ENCODE peak calls at places on chromosomes 2 and 18, in nine cellular contexts. One of them, this sample, is unnamed.

GRCh38 chr2:149561309-149561926 is 26.2 kb downstream of the MMADHC start:
- DNase-seq in CMK: no peak
- DNase-seq in dorsolateral prefrontal cortex: no peak
- DNase-seq in sigmoid colon: no peak
- DNase-seq in NCI-H1694 treated with DMSO at 0.1 percent for 48 hours: peak; percentile 34
- DNase-seq in lung: no peak
- DNase-seq in astrocyte of the spinal cord: peak; percentile 48
- DNase-seq in activated T-helper 1 cell treated with Interleukin-2 at 50 U/mL for 16 hours: no peak
- DNase-seq in activated CD8-positive, alpha-beta memory T cell treated with anti-CD3 and anti-CD28 coated beads for 1 hour: no peak
- DNase-seq in this sample: no peak

GRCh38 chr2:18651842-18652774 is 62.7 kb upstream of the NT5C1B start:
- DNase-seq in CMK: no peak
- DNase-seq in dorsolateral prefrontal cortex: no peak
- DNase-seq in sigmoid colon: no peak
- DNase-seq in NCI-H1694 treated with DMSO at 0.1 percent for 48 hours: no peak
- DNase-seq in lung: no peak
- DNase-seq in astrocyte of the spinal cord: peak; percentile 71
- DNase-seq in activated T-helper 1 cell treated with Interleukin-2 at 50 U/mL for 16 hours: no peak
- DNase-seq in activated CD8-positive, alpha-beta memory T cell treated with anti-CD3 and anti-CD28 coated beads for 1 hour: no peak
- DNase-seq in this sample: no peak

GRCh38 chr2:37588316-37588777 is 83.1 kb downstream of the CDC42EP3 start:
- DNase-seq in CMK: no peak
- DNase-seq in dorsolateral prefrontal cortex: no peak
- DNase-seq in sigmoid colon: no peak
- DNase-seq in NCI-H1694 treated with DMSO at 0.1 percent for 48 hours: no peak
- DNase-seq in lung: no peak
- DNase-seq in astrocyte of the spinal cord: no peak
- DNase-seq in activated T-helper 1 cell treated with Interleukin-2 at 50 U/mL for 16 hours: no peak
- DNase-seq in activated CD8-positive, alpha-beta memory T cell treated with anti-CD3 and anti-CD28 coated beads for 1 hour: no peak
- DNase-seq in this sample: peak; percentile 77

GRCh38 chr2:195820373-195820772 is 163.3 kb downstream of the SLC39A10 start:
- DNase-seq in CMK: no peak
- DNase-seq in dorsolateral prefrontal cortex: no peak
- DNase-seq in sigmoid colon: no peak
- DNase-seq in NCI-H1694 treated with DMSO at 0.1 percent for 48 hours: no peak
- DNase-seq in lung: no peak
- DNase-seq in astrocyte of the spinal cord: peak; percentile 60
- DNase-seq in activated T-helper 1 cell treated with Interleukin-2 at 50 U/mL for 16 hours: no peak
- DNase-seq in activated CD8-positive, alpha-beta memory T cell treated with anti-CD3 and anti-CD28 coated beads for 1 hour: no peak
- DNase-seq in this sample: no peak

GRCh38 chr2:38443021-38443541 is 66.0 kb upstream of the ATL2 start:
- DNase-seq in CMK: no peak
- DNase-seq in dorsolateral prefrontal cortex: peak; percentile 43
- DNase-seq in sigmoid colon: peak; percentile 82
- DNase-seq in NCI-H1694 treated with DMSO at 0.1 percent for 48 hours: no peak
- DNase-seq in lung: no peak
- DNase-seq in astrocyte of the spinal cord: peak; percentile 91
- DNase-seq in activated T-helper 1 cell treated with Interleukin-2 at 50 U/mL for 16 hours: no peak
- DNase-seq in activated CD8-positive, alpha-beta memory T cell treated with anti-CD3 and anti-CD28 coated beads for 1 hour: no peak
- DNase-seq in this sample: peak; percentile 83

GRCh38 chr2:239792649-239793010 is 232.5 kb downstream of the NDUFA10 start:
- DNase-seq in CMK: no peak
- DNase-seq in dorsolateral prefrontal cortex: no peak
- DNase-seq in sigmoid colon: no peak
- DNase-seq in NCI-H1694 treated with DMSO at 0.1 percent for 48 hours: no peak
- DNase-seq in lung: no peak
- DNase-seq in astrocyte of the spinal cord: no peak
- DNase-seq in activated T-helper 1 cell treated with Interleukin-2 at 50 U/mL for 16 hours: no peak
- DNase-seq in activated CD8-positive, alpha-beta memory T cell treated with anti-CD3 and anti-CD28 coated beads for 1 hour: no peak
- DNase-seq in this sample: no peak

GRCh38 chr2:40101076-40101688 is 322.1 kb upstream of the THUMPD2 start:
- DNase-seq in CMK: no peak
- DNase-seq in dorsolateral prefrontal cortex: no peak
- DNase-seq in sigmoid colon: no peak
- DNase-seq in NCI-H1694 treated with DMSO at 0.1 percent for 48 hours: no peak
- DNase-seq in lung: no peak
- DNase-seq in astrocyte of the spinal cord: peak; percentile 88
- DNase-seq in activated T-helper 1 cell treated with Interleukin-2 at 50 U/mL for 16 hours: no peak
- DNase-seq in activated CD8-positive, alpha-beta memory T cell treated with anti-CD3 and anti-CD28 coated beads for 1 hour: no peak
- DNase-seq in this sample: peak; percentile 48

GRCh38 chr2:101844055-101844635 is 146.6 kb downstream of the MAP4K4 start:
- DNase-seq in CMK: no peak
- DNase-seq in dorsolateral prefrontal cortex: no peak
- DNase-seq in sigmoid colon: no peak
- DNase-seq in NCI-H1694 treated with DMSO at 0.1 percent for 48 hours: no peak
- DNase-seq in lung: no peak
- DNase-seq in astrocyte of the spinal cord: peak; percentile 80
- DNase-seq in activated T-helper 1 cell treated with Interleukin-2 at 50 U/mL for 16 hours: no peak
- DNase-seq in activated CD8-positive, alpha-beta memory T cell treated with anti-CD3 and anti-CD28 coated beads for 1 hour: no peak
- DNase-seq in this sample: no peak

GRCh38 chr2:44120428-44120827 is 48.2 kb upstream of the PPM1B start:
- DNase-seq in CMK: no peak
- DNase-seq in dorsolateral prefrontal cortex: no peak
- DNase-seq in sigmoid colon: no peak
- DNase-seq in NCI-H1694 treated with DMSO at 0.1 percent for 48 hours: no peak
- DNase-seq in lung: no peak
- DNase-seq in astrocyte of the spinal cord: peak; percentile 89
- DNase-seq in activated T-helper 1 cell treated with Interleukin-2 at 50 U/mL for 16 hours: no peak
- DNase-seq in activated CD8-positive, alpha-beta memory T cell treated with anti-CD3 and anti-CD28 coated beads for 1 hour: no peak
- DNase-seq in this sample: peak; percentile 63

GRCh38 chr2:9770308-9771100 is 72.8 kb upstream of the TAF1B start:
- DNase-seq in CMK: peak; percentile 72
- DNase-seq in dorsolateral prefrontal cortex: peak; percentile 73
- DNase-seq in sigmoid colon: peak; percentile 86
- DNase-seq in NCI-H1694 treated with DMSO at 0.1 percent for 48 hours: peak; percentile 94
- DNase-seq in lung: peak; percentile 54
- DNase-seq in astrocyte of the spinal cord: peak; percentile 70
- DNase-seq in activated T-helper 1 cell treated with Interleukin-2 at 50 U/mL for 16 hours: peak; percentile 20
- DNase-seq in activated CD8-positive, alpha-beta memory T cell treated with anti-CD3 and anti-CD28 coated beads for 1 hour: no peak
- DNase-seq in this sample: peak; percentile 82

GRCh38 chr2:191178806-191179514 is 28.2 kb upstream of the STAT4 start:
- DNase-seq in CMK: no peak
- DNase-seq in dorsolateral prefrontal cortex: no peak
- DNase-seq in sigmoid colon: peak; percentile 69
- DNase-seq in NCI-H1694 treated with DMSO at 0.1 percent for 48 hours: no peak
- DNase-seq in lung: no peak
- DNase-seq in astrocyte of the spinal cord: no peak
- DNase-seq in activated T-helper 1 cell treated with Interleukin-2 at 50 U/mL for 16 hours: no peak
- DNase-seq in activated CD8-positive, alpha-beta memory T cell treated with anti-CD3 and anti-CD28 coated beads for 1 hour: no peak
- DNase-seq in this sample: no peak

GRCh38 chr2:62586981-62587380 is 81.0 kb upstream of the TMEM17 start:
- DNase-seq in CMK: peak; percentile 3
- DNase-seq in dorsolateral prefrontal cortex: no peak
- DNase-seq in sigmoid colon: no peak
- DNase-seq in NCI-H1694 treated with DMSO at 0.1 percent for 48 hours: no peak
- DNase-seq in lung: no peak
- DNase-seq in astrocyte of the spinal cord: peak; percentile 63
- DNase-seq in activated T-helper 1 cell treated with Interleukin-2 at 50 U/mL for 16 hours: no peak
- DNase-seq in activated CD8-positive, alpha-beta memory T cell treated with anti-CD3 and anti-CD28 coated beads for 1 hour: no peak
- DNase-seq in this sample: peak; percentile 42

GRCh38 chr2:938181-939005 is 12.3 kb upstream of the SNTG2 start:
- DNase-seq in CMK: no peak
- DNase-seq in dorsolateral prefrontal cortex: no peak
- DNase-seq in sigmoid colon: no peak
- DNase-seq in NCI-H1694 treated with DMSO at 0.1 percent for 48 hours: no peak
- DNase-seq in lung: no peak
- DNase-seq in astrocyte of the spinal cord: no peak
- DNase-seq in activated T-helper 1 cell treated with Interleukin-2 at 50 U/mL for 16 hours: no peak
- DNase-seq in activated CD8-positive, alpha-beta memory T cell treated with anti-CD3 and anti-CD28 coated beads for 1 hour: no peak
- DNase-seq in this sample: peak; percentile 80

GRCh38 chr2:101113441-101114267 is 37.5 kb downstream of the TBC1D8 start:
- DNase-seq in CMK: no peak
- DNase-seq in dorsolateral prefrontal cortex: no peak
- DNase-seq in sigmoid colon: no peak
- DNase-seq in NCI-H1694 treated with DMSO at 0.1 percent for 48 hours: no peak
- DNase-seq in lung: no peak
- DNase-seq in astrocyte of the spinal cord: peak; percentile 75
- DNase-seq in activated T-helper 1 cell treated with Interleukin-2 at 50 U/mL for 16 hours: no peak
- DNase-seq in activated CD8-positive, alpha-beta memory T cell treated with anti-CD3 and anti-CD28 coated beads for 1 hour: no peak
- DNase-seq in this sample: peak; percentile 61

GRCh38 chr18:79627750-79628294 is 51.8 kb upstream of the CTDP1 start:
- DNase-seq in CMK: no peak
- DNase-seq in dorsolateral prefrontal cortex: no peak
- DNase-seq in sigmoid colon: peak; percentile 26
- DNase-seq in NCI-H1694 treated with DMSO at 0.1 percent for 48 hours: no peak
- DNase-seq in lung: no peak
- DNase-seq in astrocyte of the spinal cord: no peak
- DNase-seq in activated T-helper 1 cell treated with Interleukin-2 at 50 U/mL for 16 hours: no peak
- DNase-seq in activated CD8-positive, alpha-beta memory T cell treated with anti-CD3 and anti-CD28 coated beads for 1 hour: no peak
- DNase-seq in this sample: no peak

GRCh38 chr2:68936462-68936861 is 16.2 kb downstream of the GKN2 start:
- DNase-seq in CMK: no peak
- DNase-seq in dorsolateral prefrontal cortex: no peak
- DNase-seq in sigmoid colon: no peak
- DNase-seq in NCI-H1694 treated with DMSO at 0.1 percent for 48 hours: no peak
- DNase-seq in lung: no peak
- DNase-seq in astrocyte of the spinal cord: peak; percentile 38
- DNase-seq in activated T-helper 1 cell treated with Interleukin-2 at 50 U/mL for 16 hours: no peak
- DNase-seq in activated CD8-positive, alpha-beta memory T cell treated with anti-CD3 and anti-CD28 coated beads for 1 hour: no peak
- DNase-seq in this sample: peak; percentile 73

GRCh38 chr2:218877891-218878290 is 2.8 kb upstream of the WNT10A start:
- DNase-seq in CMK: no peak
- DNase-seq in dorsolateral prefrontal cortex: no peak
- DNase-seq in sigmoid colon: no peak
- DNase-seq in NCI-H1694 treated with DMSO at 0.1 percent for 48 hours: no peak
- DNase-seq in lung: no peak
- DNase-seq in astrocyte of the spinal cord: no peak
- DNase-seq in activated T-helper 1 cell treated with Interleukin-2 at 50 U/mL for 16 hours: no peak
- DNase-seq in activated CD8-positive, alpha-beta memory T cell treated with anti-CD3 and anti-CD28 coated beads for 1 hour: no peak
- DNase-seq in this sample: no peak

GRCh38 chr2:142875642-142876041 is 1.8 kb upstream of the KYNU start:
- DNase-seq in CMK: no peak
- DNase-seq in dorsolateral prefrontal cortex: no peak
- DNase-seq in sigmoid colon: no peak
- DNase-seq in NCI-H1694 treated with DMSO at 0.1 percent for 48 hours: no peak
- DNase-seq in lung: no peak
- DNase-seq in astrocyte of the spinal cord: peak; percentile 27
- DNase-seq in activated T-helper 1 cell treated with Interleukin-2 at 50 U/mL for 16 hours: no peak
- DNase-seq in activated CD8-positive, alpha-beta memory T cell treated with anti-CD3 and anti-CD28 coated beads for 1 hour: no peak
- DNase-seq in this sample: no peak

This sample was measured in Daoy.